ENCODE peak calls at places on chromosomes 5 and 9, in eight cellular contexts. One of them, this sample, is unnamed. For H3K4me1 and H3K36me3, the result is how much of the 10 kb centered on the place peaks cover.

GRCh38 chr5:17203329-17204132 is 13.9 kb upstream of the BASP1 start:
- DNase-seq in transverse colon: no peak
- DNase-seq in heart left ventricle: no peak
- DNase-seq in GM12878: no peak
- DNase-seq in thyroid gland: peak
- DNase-seq in IMR-90: peak
- DNase-seq in HCT116: peak
- DNase-seq in K562: peak
- DNase-seq in this sample: no peak

GRCh38 chr9:94799578-94800264 is 73.2 kb downstream of the AOPEP start:
- DNase-seq in HCT116: no peak
- DNase-seq in K562: no peak
- DNase-seq in thyroid gland: no peak
- DNase-seq in transverse colon: no peak
- DNase-seq in GM12878: no peak
- DNase-seq in heart left ventricle: no peak
- DNase-seq in IMR-90: peak
- DNase-seq in this sample: no peak

GRCh38 chr5:173328896-173329369 is 719 bp upstream of the STC2 start:
- DNase-seq in IMR-90: peak
- DNase-seq in K562: no peak
- DNase-seq in GM12878: no peak
- DNase-seq in thyroid gland: peak
- DNase-seq in transverse colon: no peak
- DNase-seq in heart left ventricle: no peak
- DNase-seq in HCT116: peak
- DNase-seq in this sample: no peak

GRCh38 chr5:56422060-56422762 is 189.1 kb upstream of the ANKRD55 start:
- DNase-seq in thyroid gland: peak
- DNase-seq in transverse colon: no peak
- DNase-seq in K562: no peak
- DNase-seq in heart left ventricle: no peak
- DNase-seq in GM12878: no peak
- DNase-seq in HCT116: peak
- DNase-seq in IMR-90: no peak
- DNase-seq in this sample: no peak

GRCh38 chr9:93128715-93129224 is 5.3 kb downstream of the NINJ1 start:
- DNase-seq in heart left ventricle: no peak
- DNase-seq in transverse colon: peak
- DNase-seq in GM12878: no peak
- DNase-seq in thyroid gland: peak
- DNase-seq in K562: no peak
- DNase-seq in IMR-90: no peak
- DNase-seq in HCT116: no peak
- DNase-seq in this sample: no peak

GRCh38 chr5:72509401-72509800 is 2.2 kb upstream of the ZNF366 start:
- DNase-seq in IMR-90: no peak
- DNase-seq in thyroid gland: no peak
- DNase-seq in heart left ventricle: peak
- DNase-seq in K562: no peak
- DNase-seq in GM12878: no peak
- DNase-seq in HCT116: no peak
- DNase-seq in transverse colon: no peak
- DNase-seq in this sample: peak

GRCh38 chr5:148620696-148621095 is 33.6 kb downstream of the HTR4 start:
- DNase-seq in K562: peak
- DNase-seq in heart left ventricle: no peak
- DNase-seq in GM12878: no peak
- DNase-seq in IMR-90: no peak
- DNase-seq in HCT116: no peak
- DNase-seq in transverse colon: no peak
- DNase-seq in thyroid gland: no peak
- DNase-seq in this sample: no peak

GRCh38 chr9:29691758-29692407 is 2118.6 kb upstream of the C9orf72 start:
- DNase-seq in HCT116: peak
- DNase-seq in GM12878: no peak
- DNase-seq in thyroid gland: no peak
- DNase-seq in heart left ventricle: no peak
- DNase-seq in K562: no peak
- DNase-seq in transverse colon: no peak
- DNase-seq in IMR-90: no peak
- DNase-seq in this sample: no peak

GRCh38 chr5:120655828-120656435 is 191.8 kb downstream of the PRR16 start:
- DNase-seq in thyroid gland: peak
- DNase-seq in GM12878: no peak
- DNase-seq in HCT116: peak
- DNase-seq in K562: peak
- DNase-seq in IMR-90: peak
- DNase-seq in heart left ventricle: no peak
- DNase-seq in transverse colon: peak
- DNase-seq in this sample: no peak

GRCh38 chr9:2040828-2041227 is 25.7 kb downstream of the SMARCA2 start:
- DNase-seq in heart left ventricle: no peak
- DNase-seq in thyroid gland: no peak
- DNase-seq in GM12878: no peak
- DNase-seq in IMR-90: no peak
- DNase-seq in K562: no peak
- DNase-seq in transverse colon: no peak
- DNase-seq in HCT116: no peak
- DNase-seq in this sample: no peak

GRCh38 chr5:72325566-72326297 is 5.6 kb downstream of the PTCD2 start:
- DNase-seq in IMR-90: peak
- DNase-seq in HCT116: no peak
- DNase-seq in K562: no peak
- DNase-seq in thyroid gland: no peak
- DNase-seq in transverse colon: no peak
- DNase-seq in heart left ventricle: no peak
- DNase-seq in GM12878: no peak
- DNase-seq in this sample: no peak

GRCh38 chr5:68149189-68149588 is 66.4 kb upstream of the PIK3R1 start:
- DNase-seq in GM12878: no peak
- DNase-seq in K562: no peak
- DNase-seq in thyroid gland: no peak
- DNase-seq in HCT116: no peak
- DNase-seq in IMR-90: peak
- DNase-seq in heart left ventricle: no peak
- DNase-seq in transverse colon: no peak
- DNase-seq in this sample: no peak

GRCh38 chr9:3873818-3874217 is 348.0 kb upstream of the RFX3 start:
- DNase-seq in heart left ventricle: no peak
- DNase-seq in K562: no peak
- DNase-seq in IMR-90: peak
- DNase-seq in thyroid gland: no peak
- DNase-seq in transverse colon: no peak
- DNase-seq in GM12878: no peak
- DNase-seq in HCT116: no peak
- DNase-seq in this sample: no peak

GRCh38 chr5:7385681-7386080 is 10.3 kb upstream of the ADCY2 start:
- DNase-seq in thyroid gland: no peak
- DNase-seq in transverse colon: no peak
- DNase-seq in heart left ventricle: no peak
- DNase-seq in GM12878: no peak
- DNase-seq in HCT116: no peak
- DNase-seq in K562: no peak
- DNase-seq in IMR-90: no peak
- DNase-seq in this sample: no peak

GRCh38 chr5:52605317-52605991 is 182.3 kb upstream of the ITGA1 start:
- DNase-seq in IMR-90: no peak
- DNase-seq in thyroid gland: no peak
- DNase-seq in GM12878: no peak
- DNase-seq in transverse colon: no peak
- DNase-seq in K562: no peak
- DNase-seq in HCT116: no peak
- DNase-seq in heart left ventricle: no peak
- DNase-seq in this sample: no peak

GRCh38 chr9:2718001-2718697 is 839 bp downstream of the KCNV2 start:
- DNase-seq in HCT116: no peak
- DNase-seq in IMR-90: no peak
- DNase-seq in thyroid gland: no peak
- DNase-seq in transverse colon: no peak
- DNase-seq in GM12878: no peak
- DNase-seq in K562: no peak
- DNase-seq in heart left ventricle: no peak
- DNase-seq in this sample: no peak

GRCh38 chr5:30498972-30499371 is 694.5 kb upstream of the CDH6 start:
- DNase-seq in IMR-90: no peak
- DNase-seq in transverse colon: no peak
- DNase-seq in K562: no peak
- DNase-seq in thyroid gland: no peak
- DNase-seq in HCT116: no peak
- DNase-seq in GM12878: no peak
- DNase-seq in heart left ventricle: no peak
- DNase-seq in this sample: no peak

DNA sequence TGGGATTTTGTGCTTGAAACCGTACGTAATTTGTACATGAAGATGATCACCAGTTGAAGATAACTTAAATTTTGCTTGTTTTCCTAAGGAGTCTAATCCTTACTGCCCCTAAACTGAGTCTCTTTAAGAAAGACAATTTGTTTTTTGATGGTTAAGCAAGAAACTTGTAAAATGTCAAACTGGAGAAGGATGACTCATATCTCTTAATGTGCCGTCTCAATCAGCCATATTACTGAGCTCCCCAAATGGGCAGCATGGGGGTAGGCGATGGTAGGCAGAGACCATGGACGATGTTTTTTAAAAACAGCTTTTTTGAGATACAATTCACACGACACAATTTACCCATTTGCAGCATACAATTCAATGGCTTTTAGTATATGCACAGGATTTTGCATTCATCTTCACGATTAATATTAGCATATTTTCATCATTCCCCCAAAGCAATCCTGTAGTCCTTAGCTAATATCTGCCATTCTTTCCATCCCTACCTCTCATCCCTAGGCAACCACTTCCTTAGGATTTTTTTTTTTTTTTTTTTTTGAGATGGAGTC is 14.3 kb downstream of the ARHGAP26 start:
- DNase-seq in HCT116: no peak
- DNase-seq in transverse colon: no peak
- DNase-seq in heart left ventricle: no peak
- DNase-seq in K562: no peak
- DNase-seq in GM12878: no peak
- DNase-seq in thyroid gland: no peak
- DNase-seq in IMR-90: no peak
- DNase-seq in this sample: no peak
- H3K4me1 ChIP-seq in HCT116: under half
- H3K4me1 ChIP-seq in transverse colon: under half
- H3K4me1 ChIP-seq in heart left ventricle: half or more
- H3K4me1 ChIP-seq in K562: under half
- H3K4me1 ChIP-seq in GM12878: under half
- H3K4me1 ChIP-seq in thyroid gland: under half
- H3K4me1 ChIP-seq in IMR-90: under half
- H3K4me1 ChIP-seq in this sample: half or more

GRCh38 chr5:171855265-171855664 is 69.6 kb downstream of the SMIM23 start:
- DNase-seq in thyroid gland: no peak
- DNase-seq in IMR-90: no peak
- DNase-seq in GM12878: no peak
- DNase-seq in heart left ventricle: no peak
- DNase-seq in HCT116: no peak
- DNase-seq in transverse colon: no peak
- DNase-seq in K562: no peak
- DNase-seq in this sample: no peak
- H3K36me3 ChIP-seq in thyroid gland: under half
- H3K36me3 ChIP-seq in IMR-90: under half
- H3K36me3 ChIP-seq in GM12878: under half
- H3K36me3 ChIP-seq in heart left ventricle: under half
- H3K36me3 ChIP-seq in HCT116: under half
- H3K36me3 ChIP-seq in transverse colon: under half
- H3K36me3 ChIP-seq in K562: under half
- H3K36me3 ChIP-seq in this sample: under half

DNA sequence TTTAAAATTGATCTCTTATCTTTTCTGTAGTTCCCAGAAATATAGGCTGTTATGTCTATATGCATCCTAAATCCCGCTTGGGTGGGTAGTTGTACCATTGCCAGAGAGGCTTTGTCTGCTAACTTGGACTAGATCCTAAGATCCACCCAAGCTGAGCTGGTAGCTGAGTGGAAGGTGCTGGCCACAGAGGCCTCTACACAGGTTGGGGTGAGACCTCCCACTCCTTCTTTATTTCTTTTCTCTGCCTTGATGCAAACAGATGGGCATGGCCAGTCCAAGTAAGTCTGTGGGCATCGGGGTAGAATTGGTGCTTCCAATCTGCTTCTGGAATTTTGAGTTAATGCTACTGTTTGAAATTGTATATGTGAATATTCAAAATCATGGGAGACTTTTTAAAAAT is 14.4 kb upstream of the GADD45G start:
- DNase-seq in transverse colon: no peak
- DNase-seq in HCT116: no peak
- DNase-seq in IMR-90: no peak
- DNase-seq in GM12878: no peak
- DNase-seq in heart left ventricle: no peak
- DNase-seq in K562: no peak
- DNase-seq in thyroid gland: no peak
- DNase-seq in this sample: peak
- TF ChIP-seq POLR2A in transverse colon: no peak
- TF ChIP-seq POLR2A in HCT116: no peak
- TF ChIP-seq POLR2A in IMR-90: no peak
- TF ChIP-seq POLR2A in GM12878: no peak
- TF ChIP-seq POLR2A in heart left ventricle: no peak
- TF ChIP-seq POLR2A in K562: no peak
- TF ChIP-seq POLR2A in thyroid gland: no peak
- TF ChIP-seq POLR2A in this sample: no peak

GRCh38 chr5:40405985-40406384 is 273.7 kb upstream of the PTGER4 start:
- DNase-seq in GM12878: no peak
- DNase-seq in IMR-90: no peak
- DNase-seq in thyroid gland: no peak
- DNase-seq in K562: no peak
- DNase-seq in transverse colon: no peak
- DNase-seq in HCT116: no peak
- DNase-seq in heart left ventricle: no peak
- DNase-seq in this sample: no peak
- H3K4me1 ChIP-seq in GM12878: under half
- H3K4me1 ChIP-seq in IMR-90: under half
- H3K4me1 ChIP-seq in thyroid gland: under half
- H3K4me1 ChIP-seq in K562: under half
- H3K4me1 ChIP-seq in transverse colon: under half
- H3K4me1 ChIP-seq in HCT116: under half
- H3K4me1 ChIP-seq in heart left ventricle: under half
- H3K4me1 ChIP-seq in this sample: under half

GRCh38 chr9:123132696-123133095 is 99.2 kb downstream of the GPR21 start:
- DNase-seq in HCT116: no peak
- DNase-seq in transverse colon: no peak
- DNase-seq in GM12878: no peak
- DNase-seq in K562: no peak
- DNase-seq in thyroid gland: no peak
- DNase-seq in IMR-90: no peak
- DNase-seq in heart left ventricle: no peak
- DNase-seq in this sample: no peak

GRCh38 chr9:123131258-123131657 is 97.8 kb downstream of the GPR21 start:
- DNase-seq in K562: no peak
- DNase-seq in IMR-90: peak
- DNase-seq in GM12878: no peak
- DNase-seq in thyroid gland: no peak
- DNase-seq in heart left ventricle: no peak
- DNase-seq in transverse colon: no peak
- DNase-seq in HCT116: no peak
- DNase-seq in this sample: no peak

GRCh38 chr9:123131993-123132392 is 98.5 kb downstream of the GPR21 start:
- DNase-seq in GM12878: no peak
- DNase-seq in thyroid gland: no peak
- DNase-seq in IMR-90: no peak
- DNase-seq in transverse colon: no peak
- DNase-seq in heart left ventricle: no peak
- DNase-seq in K562: no peak
- DNase-seq in HCT116: no peak
- DNase-seq in this sample: no peak

GRCh38 chr9:123138156-123138555 is 104.7 kb downstream of the GPR21 start:
- DNase-seq in K562: no peak
- DNase-seq in thyroid gland: no peak
- DNase-seq in GM12878: no peak
- DNase-seq in transverse colon: no peak
- DNase-seq in HCT116: no peak
- DNase-seq in heart left ventricle: no peak
- DNase-seq in IMR-90: no peak
- DNase-seq in this sample: no peak

GRCh38 chr9:123135458-123135857 is 102.0 kb downstream of the GPR21 start:
- DNase-seq in thyroid gland: no peak
- DNase-seq in IMR-90: no peak
- DNase-seq in K562: no peak
- DNase-seq in HCT116: no peak
- DNase-seq in heart left ventricle: no peak
- DNase-seq in transverse colon: no peak
- DNase-seq in GM12878: no peak
- DNase-seq in this sample: no peak
- H3K36me3 ChIP-seq in thyroid gland: under half
- H3K36me3 ChIP-seq in IMR-90: under half
- H3K36me3 ChIP-seq in K562: half or more
- H3K36me3 ChIP-seq in HCT116: under half
- H3K36me3 ChIP-seq in heart left ventricle: under half
- H3K36me3 ChIP-seq in transverse colon: under half
- H3K36me3 ChIP-seq in GM12878: under half
- H3K36me3 ChIP-seq in this sample: under half